ENCODE peak calls at places on chromosomes 1 and 21, in four cellular contexts. V is brain microvascular endothelial cell, M is tibial nerve, R is Panc1. U is an unnamed sample.

GRCh38 chr1:115129071-115129640 is 39.9 kb upstream of the TSPAN2 start:
- DNase-seq in V (no peak), M (no peak), R (no peak), U (no peak)

GRCh38 chr1:55214903-55215193 is 316 bp downstream of the USP24 start:
- DNase-seq in V (peak; percentile 20), M (no peak), R (no peak), U (no peak)

GRCh38 chr21:43348801-43349261 is 78.1 kb downstream of the SIK1 start:
- DNase-seq in V (peak; percentile 59), M (no peak), R (no peak), U (no peak)

GRCh38 chr1:74065081-74065480 is 132.9 kb downstream of the LRRIQ3 start:
- DNase-seq in V (no peak), M (no peak), R (no peak), U (no peak)

GRCh38 chr1:33119050-33119449 is 38.1 kb downstream of the AZIN2 start:
- DNase-seq in V (no peak), M (no peak), R (no peak), U (no peak)

GRCh38 chr1:107669996-107670395 is 295.0 kb downstream of the VAV3 start:
- DNase-seq in V (no peak), M (peak; percentile 13), R (no peak), U (no peak)

GRCh38 chr1:165717918-165718515 is 19.7 kb upstream of the ALDH9A1 start:
- DNase-seq in V (peak; percentile 65), M (no peak), R (peak; percentile 58), U (no peak)

GRCh38 chr1:75129660-75130311 is 4.4 kb upstream of the LHX8 start:
- DNase-seq in V (no peak), M (no peak), R (no peak), U (no peak)

GRCh38 chr1:6351480-6352137 is 42.0 kb downstream of the ACOT7 start:
- DNase-seq in V (no peak), M (no peak), R (no peak), U (no peak)

GRCh38 chr1:31705080-31705866 is 1.5 kb upstream of the COL16A1 start:
- DNase-seq in V (peak; percentile 43), M (peak; percentile 60), R (no peak), U (peak; percentile 72)

GRCh38 chr1:151924691-151925587 is 15.6 kb upstream of the THEM4 start:
- DNase-seq in V (no peak), M (no peak), R (no peak), U (no peak)

GRCh38 chr1:9320520-9321479 is 28.1 kb downstream of the SPSB1 start:
- DNase-seq in V (no peak), M (no peak), R (no peak), U (no peak)

GRCh38 chr1:232853994-232854532 is 48.8 kb downstream of the MAP10 start:
- DNase-seq in V (no peak), M (no peak), R (no peak), U (no peak)

GRCh38 chr1:28417441-28418277 is 48.1 kb downstream of the PHACTR4 start:
- DNase-seq in V (no peak), M (no peak), R (peak; percentile 85), U (no peak)

GRCh38 chr21:32581732-32582131 is 3.6 kb downstream of the TCP10L start:
- DNase-seq in V (no peak), M (no peak), R (no peak), U (no peak)

GRCh38 chr1:212301570-212301969 is 16.4 kb downstream of the PPP2R5A start:
- DNase-seq in V (no peak), M (no peak), R (no peak), U (no peak)

GRCh38 chr1:11787251-11787803 is 18.4 kb downstream of the MTHFR start:
- DNase-seq in V (no peak), M (peak; percentile 57), R (no peak), U (peak; percentile 78)

GRCh38 chr1:211198111-211198510 is 61.1 kb upstream of the RCOR3 start:
- DNase-seq in V (peak; percentile 43), M (no peak), R (no peak), U (no peak)

GRCh38 chr1:164611754-164612642 is 53.0 kb downstream of the PBX1 start:
- DNase-seq in V (peak; percentile 84), M (no peak), R (no peak), U (no peak)

GRCh38 chr1:27138368-27138767 is 16.6 kb downstream of the SLC9A1 start:
- DNase-seq in V (no peak), M (no peak), R (no peak), U (no peak)

GRCh38 chr21:26513212-26513611 is 59.9 kb downstream of the CYYR1 start:
- DNase-seq in V (peak; percentile 14), M (no peak), R (no peak), U (no peak)

GRCh38 chr1:164780111-164780510 is 221.1 kb downstream of the PBX1 start:
- DNase-seq in V (no peak), M (no peak), R (no peak), U (no peak)

GRCh38 chr1:89711140-89711778 is 78.3 kb downstream of the LRRC8C start:
- DNase-seq in V (no peak), M (no peak), R (no peak), U (no peak)

GRCh38 chr1:51535006-51535592 is 16.0 kb upstream of the EPS15 start:
- DNase-seq in V (peak; percentile 67), M (peak; percentile 52), R (no peak), U (peak; percentile 76)

GRCh38 chr1:92500552-92500951 is 13.8 kb upstream of the GFI1 start:
- DNase-seq in V (no peak), M (no peak), R (no peak), U (no peak)

GRCh38 chr21:31552826-31553225 is 106.7 kb upstream of the SOD1 start:
- DNase-seq in V (no peak), M (no peak), R (no peak), U (no peak)

GRCh38 chr1:14350197-14350596 is 248.3 kb upstream of the KAZN start:
- DNase-seq in V (no peak), M (no peak), R (no peak), U (no peak)

GRCh38 chr1:14347186-14347585 is 251.3 kb upstream of the KAZN start:
- DNase-seq in V (no peak), M (no peak), R (no peak), U (no peak)

GRCh38 chr1:14347776-14348175 is 250.7 kb upstream of the KAZN start:
- DNase-seq in V (no peak), M (no peak), R (no peak), U (no peak)

GRCh38 chr1:14352897-14353296 is 245.6 kb upstream of the KAZN start:
- DNase-seq in V (no peak), M (no peak), R (no peak), U (no peak)
- H3K4me3 ChIP-seq in V (no peak overlapping the region), M (no peak overlapping the region), R (no peak overlapping the region), U (no peak overlapping the region)

GRCh38 chr1:229535226-229535625 is 23.3 kb downstream of the ABCB10 start:
- DNase-seq in V (no peak), M (no peak), R (no peak), U (no peak)

GRCh38 chr1:229536982-229537381 is 21.5 kb downstream of the ABCB10 start:
- DNase-seq in V (no peak), M (no peak), R (no peak), U (no peak)

GRCh38 chr1:229537894-229538293 is 20.6 kb downstream of the ABCB10 start:
- DNase-seq in V (no peak), M (no peak), R (no peak), U (no peak)

GRCh38 chr1:229539868-229540506 is 18.5 kb downstream of the ABCB10 start:
- DNase-seq in V (no peak), M (no peak), R (no peak), U (no peak)

GRCh38 chr1:229538945-229539344 is 19.6 kb downstream of the ABCB10 start:
- DNase-seq in V (no peak), M (no peak), R (no peak), U (no peak)
- H3K27ac ChIP-seq in V (no peak overlapping the region), M (no peak overlapping the region), R (no peak overlapping the region), U (no peak overlapping the region)

GRCh38 chr1:13700521-13701273 is 709 bp downstream of the PRDM2 start:
- DNase-seq in V (peak; percentile 6), M (no peak), R (no peak), U (peak; percentile 60)

GRCh38 chr1:13702425-13703127 is 2.6 kb downstream of the PRDM2 start:
- DNase-seq in V (no peak), M (no peak), R (no peak), U (no peak)

GRCh38 chr1:13699936-13700520 is at the start of gene PRDM2:
- DNase-seq in V (no peak), M (peak; percentile 27), R (no peak), U (no peak)

GRCh38 chr1:13699510-13699909 is 478 bp upstream of the PRDM2 start:
- DNase-seq in V (peak; percentile 10), M (no peak), R (no peak), U (no peak)

DNA sequence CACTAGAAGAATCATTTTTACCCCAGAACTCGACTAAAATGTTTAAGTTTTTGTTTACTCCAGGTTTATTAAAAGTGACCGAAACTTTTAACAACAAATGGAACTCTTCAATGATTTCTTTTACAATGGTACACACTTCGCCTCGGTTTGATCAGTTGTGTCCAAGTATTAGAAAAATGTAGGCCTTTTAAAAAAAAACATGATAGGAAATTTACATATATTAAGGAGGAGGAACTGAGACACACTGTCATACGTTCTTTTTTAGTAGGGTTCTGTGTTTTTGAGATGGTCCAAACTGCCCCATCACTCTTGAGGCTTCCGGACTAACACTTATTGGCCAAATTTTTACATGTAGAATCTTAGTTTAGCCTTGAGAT is 1.3 kb downstream of the PRDM2 start:
- DNase-seq in V (no peak), M (no peak), R (no peak), U (no peak)
- H3K4me3 ChIP-seq in V (peak overlapping the region; percentile 68), M (peak overlapping the region; percentile 75), R (peak overlapping the region; percentile 70), U (peak overlapping the region; percentile 78)

GRCh38 chr1:16394977-16395376 is 27.9 kb downstream of the SZRD1 start:
- DNase-seq in V (no peak), M (no peak), R (no peak), U (no peak)

GRCh38 chr1:16394178-16394521 is 27.1 kb downstream of the SZRD1 start:
- DNase-seq in V (no peak), M (no peak), R (no peak), U (no peak)

GRCh38 chr1:16391408-16391807 is 24.4 kb downstream of the SZRD1 start:
- DNase-seq in V (no peak), M (no peak), R (no peak), U (no peak)

GRCh38 chr1:16392740-16393139 is 25.7 kb downstream of the SZRD1 start:
- DNase-seq in V (no peak), M (no peak), R (no peak), U (no peak)

DNA sequence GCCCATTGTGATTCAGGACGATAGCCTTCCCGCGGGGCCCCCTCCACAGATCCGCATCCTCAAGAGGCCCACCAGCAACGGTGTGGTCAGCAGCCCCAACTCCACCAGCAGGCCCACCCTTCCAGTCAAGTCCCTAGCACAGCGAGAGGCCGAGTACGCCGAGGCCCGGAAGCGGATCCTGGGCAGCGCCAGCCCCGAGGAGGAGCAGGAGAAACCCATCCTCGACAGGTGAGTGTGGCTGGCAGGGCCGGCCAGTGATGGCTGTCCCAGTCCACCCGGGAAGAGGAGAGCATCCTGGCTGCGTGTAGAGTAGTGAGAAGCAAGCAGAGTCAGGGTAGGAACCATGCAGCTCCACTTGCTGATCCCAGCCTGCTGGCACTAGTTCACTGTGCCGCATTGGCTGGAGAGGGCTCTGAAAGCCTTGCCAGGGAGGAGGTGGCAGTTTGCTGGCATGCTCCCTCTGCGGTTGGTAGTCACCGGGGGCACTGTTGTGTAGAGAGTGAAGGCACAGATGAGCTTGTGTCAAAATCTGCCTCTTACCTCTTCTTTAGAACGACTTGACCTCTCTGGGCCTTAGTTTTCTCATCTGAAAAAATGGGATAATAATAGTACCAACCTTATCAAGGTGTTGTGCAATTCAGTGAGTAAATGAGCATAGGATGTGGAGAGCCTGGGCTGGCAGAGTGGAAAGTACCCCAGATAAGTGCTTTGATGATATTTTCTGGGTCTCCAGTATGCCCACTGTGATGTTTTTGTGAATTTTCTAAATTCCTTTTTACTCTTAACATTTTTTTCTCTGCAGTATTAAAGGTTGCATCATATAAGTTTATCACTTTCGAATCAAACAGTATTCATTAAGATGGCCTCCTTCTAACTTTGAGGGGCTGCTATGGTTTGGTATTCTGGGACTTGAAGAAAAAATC is 26.5 kb downstream of the SZRD1 start:
- DNase-seq in V (no peak), M (no peak), R (no peak), U (no peak)
- H3K27ac ChIP-seq in V (no peak overlapping the region), M (no peak overlapping the region), R (no peak overlapping the region), U (no peak overlapping the region)

U was measured in right atrium auricular region.